ENCODE peak calls at places on chromosomes 4 and X, in ten cellular contexts. X is cardiac fibroblast; M is NCI-H1105; W is M059J; U is breast epithelium; V is PC-3; K is effector CD4-positive, alpha-beta T cell; N is activated T-helper 9 cell treated with anti-CD3 and anti-CD28 coated beads, Interleukin-2, amount 50 U/mL, for 16 hours; Z is neural crest cell; B is T-helper 9 cell. G is an unnamed sample.

GRCh38 chrX:43718956-43719355 is 62.9 kb downstream of the MAOA start:
- DNase-seq in X (no peak), M (no peak), W (peak; percentile 88), U (no peak), V (peak; percentile 57), K (no peak), N (no peak), Z (no peak), B (no peak), G (no peak)

GRCh38 chr4:179855471-179855870 is 2387.7 kb upstream of the TENM3 start:
- DNase-seq in X (no peak), M (no peak), W (peak; percentile 18), U (no peak), V (peak; percentile 19), K (no peak), N (no peak), Z (no peak), B (no peak), G (no peak)

GRCh38 chr4:1053080-1053661 is 41.7 kb downstream of the FGFRL1 start:
- DNase-seq in X (peak; percentile 70), M (no peak), W (no peak), U (peak; percentile 56), V (peak; percentile 39), K (no peak), N (no peak), Z (no peak), B (no peak), G (no peak)

GRCh38 chr4:97300561-97300960 is 842.7 kb downstream of the STPG2 start:
- DNase-seq in X (no peak), M (no peak), W (no peak), U (no peak), V (no peak), K (no peak), N (no peak), Z (no peak), B (no peak), G (no peak)

GRCh38 chrX:106481341-106481740 is 130.4 kb upstream of the RADX start:
- DNase-seq in X (peak; percentile 49), M (peak; percentile 33), W (peak; percentile 44), U (no peak), V (peak; percentile 83), K (peak; percentile 35), N (no peak), Z (peak; percentile 67), B (peak; percentile 26), G (no peak)

GRCh38 chr4:4921077-4921476 is 61.6 kb downstream of the MSX1 start:
- DNase-seq in X (no peak), M (no peak), W (no peak), U (no peak), V (no peak), K (no peak), N (no peak), Z (no peak), B (no peak), G (no peak)

GRCh38 chr4:123107444-123108252 is 185.3 kb upstream of the NUDT6 start:
- DNase-seq in X (no peak), M (no peak), W (no peak), U (no peak), V (no peak), K (no peak), N (no peak), Z (no peak), B (no peak), G (no peak)

GRCh38 chr4:138935135-138935795 is 80.3 kb upstream of the NOCT start:
- DNase-seq in X (no peak), M (no peak), W (no peak), U (no peak), V (no peak), K (no peak), N (no peak), Z (no peak), B (no peak), G (no peak)

GRCh38 chr4:105274504-105274903 is 127.8 kb downstream of the TET2 start:
- DNase-seq in X (no peak), M (no peak), W (no peak), U (no peak), V (no peak), K (no peak), N (no peak), Z (no peak), B (no peak), G (no peak)

GRCh38 chr4:156798438-156798837 is 173.2 kb downstream of the PDGFC start:
- DNase-seq in X (no peak), M (no peak), W (no peak), U (no peak), V (no peak), K (no peak), N (no peak), Z (no peak), B (no peak), G (no peak)

GRCh38 chrX:46978341-46979291 is 66.4 kb downstream of the JADE3 start:
- DNase-seq in X (peak; percentile 77), M (peak; percentile 44), W (peak; percentile 78), U (peak; percentile 57), V (peak; percentile 84), K (peak; percentile 56), N (peak; percentile 59), Z (peak; percentile 55), B (peak; percentile 69), G (peak; percentile 60)

GRCh38 chrX:55072286-55072685 is 2.5 kb upstream of the PAGE2B start:
- DNase-seq in X (no peak), M (no peak), W (no peak), U (no peak), V (no peak), K (no peak), N (no peak), Z (no peak), B (no peak), G (no peak)

GRCh38 chrX:120781416-120781815 is 94.2 kb downstream of the CT47B1 start:
- DNase-seq in X (peak; percentile 77), M (no peak), W (peak; percentile 59), U (no peak), V (no peak), K (no peak), N (no peak), Z (no peak), B (no peak), G (no peak)

GRCh38 chr4:67131224-67131623 is 414.1 kb downstream of the CENPC start:
- DNase-seq in X (no peak), M (no peak), W (no peak), U (no peak), V (no peak), K (no peak), N (no peak), Z (no peak), B (no peak), G (no peak)

GRCh38 chrX:12975999-12976558 is 1.2 kb downstream of the TMSB4X start:
- DNase-seq in X (peak; percentile 69), M (no peak), W (peak; percentile 47), U (no peak), V (peak; percentile 43), K (peak; percentile 11), N (no peak), Z (peak; percentile 25), B (no peak), G (peak; percentile 30)

GRCh38 chr4:45650545-45650944 is 473.3 kb downstream of the GABRG1 start:
- DNase-seq in X (no peak), M (no peak), W (no peak), U (no peak), V (no peak), K (no peak), N (no peak), Z (no peak), B (no peak), G (no peak)

GRCh38 chr4:169383724-169384123 is 113.0 kb upstream of the SH3RF1 start:
- DNase-seq in X (peak; percentile 86), M (no peak), W (peak; percentile 75), U (no peak), V (peak; percentile 81), K (no peak), N (no peak), Z (no peak), B (no peak), G (no peak)

GRCh38 chr4:3529363-3529762 is 2.9 kb downstream of the LRPAP1 start:
- DNase-seq in X (peak; percentile 23), M (no peak), W (no peak), U (no peak), V (no peak), K (no peak), N (no peak), Z (no peak), B (no peak), G (no peak)

GRCh38 chr4:19880205-19880604 is 371.5 kb upstream of the SLIT2 start:
- DNase-seq in X (peak; percentile 17), M (no peak), W (peak; percentile 23), U (no peak), V (no peak), K (no peak), N (no peak), Z (no peak), B (no peak), G (no peak)

GRCh38 chrX:153984351-153985178 is 12.0 kb downstream of the TMEM187 start:
- DNase-seq in X (no peak), M (no peak), W (no peak), U (no peak), V (no peak), K (no peak), N (no peak), Z (no peak), B (no peak), G (peak; percentile 40)

GRCh38 chr4:55347610-55348228 is 1.7 kb downstream of the SRD5A3 start:
- DNase-seq in X (no peak), M (no peak), W (no peak), U (no peak), V (peak; percentile 42), K (no peak), N (no peak), Z (no peak), B (no peak), G (no peak)

GRCh38 chrX:51148848-51149247 is 183.8 kb upstream of the NUDT10 start:
- DNase-seq in X (peak; percentile 2), M (no peak), W (no peak), U (no peak), V (peak; percentile 27), K (no peak), N (no peak), Z (no peak), B (no peak), G (no peak)

GRCh38 chr4:136637071-136637777 is 895.1 kb downstream of the PCDH18 start:
- DNase-seq in X (peak; percentile 13), M (no peak), W (peak; percentile 2), U (no peak), V (peak; percentile 28), K (no peak), N (no peak), Z (peak; percentile 44), B (no peak), G (no peak)

GRCh38 chr4:63717384-63717783 is 691.9 kb downstream of the TECRL start:
- DNase-seq in X (peak; percentile 14), M (no peak), W (peak; percentile 1), U (no peak), V (peak; percentile 82), K (no peak), N (no peak), Z (no peak), B (no peak), G (no peak)

GRCh38 chr4:78426972-78427371 is 124.6 kb upstream of the ANXA3 start:
- DNase-seq in X (no peak), M (no peak), W (no peak), U (no peak), V (no peak), K (no peak), N (no peak), Z (no peak), B (no peak), G (no peak)

GRCh38 chrX:40440841-40441240 is 139.9 kb upstream of the ATP6AP2 start:
- DNase-seq in X (no peak), M (no peak), W (no peak), U (no peak), V (no peak), K (no peak), N (no peak), Z (no peak), B (no peak), G (no peak)

GRCh38 chr4:99946346-99947189 is at the start of gene DNAJB14:
- DNase-seq in X (peak; percentile 87), M (peak; percentile 26), W (peak; percentile 71), U (peak; percentile 73), V (peak; percentile 77), K (peak; percentile 76), N (peak; percentile 72), Z (peak; percentile 59), B (peak; percentile 74), G (peak; percentile 73)

GRCh38 chrX:124690495-124690894 is 344.1 kb downstream of the SH2D1A start:
- DNase-seq in X (no peak), M (no peak), W (no peak), U (no peak), V (no peak), K (no peak), N (no peak), Z (no peak), B (no peak), G (no peak)